ENCODE peak calls at places on chromosomes 5 and 9, in nine cellular contexts. One of them, this sample, is unnamed.

GRCh38 chr5:142544946-142545652 is 140.8 kb downstream of the FGF1 start:
- DNase-seq in foreskin fibroblast: peak
- DNase-seq in GM12864: no peak
- DNase-seq in PC-9: no peak
- DNase-seq in AG04450: no peak
- DNase-seq in heart right ventricle: no peak
- DNase-seq in cardiac muscle cell: peak
- DNase-seq in astrocyte of the spinal cord: peak
- DNase-seq in BE2C: no peak
- DNase-seq in this sample: peak

GRCh38 chr5:150777685-150778084 is 872 bp upstream of the SMIM3 start:
- DNase-seq in astrocyte of the spinal cord: no peak
- DNase-seq in BE2C: no peak
- DNase-seq in heart right ventricle: no peak
- DNase-seq in PC-9: no peak
- DNase-seq in foreskin fibroblast: peak
- DNase-seq in GM12864: no peak
- DNase-seq in cardiac muscle cell: no peak
- DNase-seq in AG04450: no peak
- DNase-seq in this sample: no peak

GRCh38 chr5:181160144-181160754 is 12.9 kb downstream of the OR2V2 start:
- DNase-seq in foreskin fibroblast: peak
- DNase-seq in heart right ventricle: peak
- DNase-seq in AG04450: no peak
- DNase-seq in cardiac muscle cell: peak
- DNase-seq in GM12864: no peak
- DNase-seq in BE2C: peak
- DNase-seq in astrocyte of the spinal cord: peak
- DNase-seq in PC-9: peak
- DNase-seq in this sample: peak

GRCh38 chr9:38374847-38375571 is 17.5 kb upstream of the ALDH1B1 start:
- DNase-seq in astrocyte of the spinal cord: no peak
- DNase-seq in PC-9: no peak
- DNase-seq in AG04450: no peak
- DNase-seq in heart right ventricle: no peak
- DNase-seq in GM12864: no peak
- DNase-seq in cardiac muscle cell: no peak
- DNase-seq in foreskin fibroblast: no peak
- DNase-seq in BE2C: no peak
- DNase-seq in this sample: no peak

GRCh38 chr5:51104556-51104955 is 278.7 kb upstream of the ISL1 start:
- DNase-seq in astrocyte of the spinal cord: no peak
- DNase-seq in BE2C: no peak
- DNase-seq in heart right ventricle: no peak
- DNase-seq in foreskin fibroblast: no peak
- DNase-seq in GM12864: no peak
- DNase-seq in AG04450: no peak
- DNase-seq in PC-9: no peak
- DNase-seq in cardiac muscle cell: no peak
- DNase-seq in this sample: no peak

GRCh38 chr5:109324351-109324750 is 85.4 kb downstream of the PJA2 start:
- DNase-seq in AG04450: no peak
- DNase-seq in cardiac muscle cell: no peak
- DNase-seq in astrocyte of the spinal cord: no peak
- DNase-seq in BE2C: no peak
- DNase-seq in GM12864: no peak
- DNase-seq in heart right ventricle: no peak
- DNase-seq in foreskin fibroblast: no peak
- DNase-seq in PC-9: no peak
- DNase-seq in this sample: no peak

GRCh38 chr5:151665584-151665982 is 21.1 kb downstream of the SPARC start:
- DNase-seq in GM12864: no peak
- DNase-seq in heart right ventricle: no peak
- DNase-seq in AG04450: no peak
- DNase-seq in PC-9: no peak
- DNase-seq in cardiac muscle cell: peak
- DNase-seq in astrocyte of the spinal cord: no peak
- DNase-seq in BE2C: no peak
- DNase-seq in foreskin fibroblast: peak
- DNase-seq in this sample: no peak

GRCh38 chr5:170571885-170572284 is 68.1 kb downstream of the KCNIP1 start:
- DNase-seq in BE2C: no peak
- DNase-seq in foreskin fibroblast: no peak
- DNase-seq in AG04450: no peak
- DNase-seq in heart right ventricle: no peak
- DNase-seq in PC-9: no peak
- DNase-seq in cardiac muscle cell: no peak
- DNase-seq in GM12864: no peak
- DNase-seq in astrocyte of the spinal cord: no peak
- DNase-seq in this sample: no peak

GRCh38 chr9:92385953-92386352 is 18.4 kb downstream of the OGN start:
- DNase-seq in foreskin fibroblast: peak
- DNase-seq in heart right ventricle: no peak
- DNase-seq in BE2C: no peak
- DNase-seq in cardiac muscle cell: no peak
- DNase-seq in AG04450: no peak
- DNase-seq in astrocyte of the spinal cord: no peak
- DNase-seq in GM12864: no peak
- DNase-seq in PC-9: no peak
- DNase-seq in this sample: peak

GRCh38 chr5:123881791-123882244 is 369.8 kb downstream of the CSNK1G3 start:
- DNase-seq in PC-9: no peak
- DNase-seq in astrocyte of the spinal cord: peak
- DNase-seq in cardiac muscle cell: peak
- DNase-seq in GM12864: no peak
- DNase-seq in foreskin fibroblast: peak
- DNase-seq in heart right ventricle: no peak
- DNase-seq in BE2C: no peak
- DNase-seq in AG04450: no peak
- DNase-seq in this sample: peak

GRCh38 chr9:1721219-1721618 is 293.9 kb upstream of the SMARCA2 start:
- DNase-seq in PC-9: no peak
- DNase-seq in foreskin fibroblast: no peak
- DNase-seq in heart right ventricle: no peak
- DNase-seq in astrocyte of the spinal cord: no peak
- DNase-seq in GM12864: no peak
- DNase-seq in cardiac muscle cell: no peak
- DNase-seq in BE2C: no peak
- DNase-seq in AG04450: no peak
- DNase-seq in this sample: no peak

GRCh38 chr9:117744856-117745389 is 40.7 kb downstream of the TLR4 start:
- DNase-seq in BE2C: no peak
- DNase-seq in heart right ventricle: peak
- DNase-seq in cardiac muscle cell: peak
- DNase-seq in GM12864: no peak
- DNase-seq in AG04450: no peak
- DNase-seq in PC-9: no peak
- DNase-seq in astrocyte of the spinal cord: peak
- DNase-seq in foreskin fibroblast: peak
- DNase-seq in this sample: peak

GRCh38 chr5:157538311-157538710 is 37.3 kb downstream of the ADAM19 start:
- DNase-seq in BE2C: no peak
- DNase-seq in PC-9: no peak
- DNase-seq in heart right ventricle: no peak
- DNase-seq in cardiac muscle cell: no peak
- DNase-seq in foreskin fibroblast: no peak
- DNase-seq in AG04450: no peak
- DNase-seq in GM12864: no peak
- DNase-seq in astrocyte of the spinal cord: no peak
- DNase-seq in this sample: no peak

GRCh38 chr5:88502179-88503064 is 233.8 kb upstream of the TMEM161B start:
- DNase-seq in foreskin fibroblast: peak
- DNase-seq in BE2C: no peak
- DNase-seq in PC-9: no peak
- DNase-seq in cardiac muscle cell: peak
- DNase-seq in astrocyte of the spinal cord: peak
- DNase-seq in AG04450: no peak
- DNase-seq in GM12864: peak
- DNase-seq in heart right ventricle: no peak
- DNase-seq in this sample: peak

GRCh38 chr5:149399775-149400174 is 20.7 kb upstream of the IL17B start:
- DNase-seq in BE2C: no peak
- DNase-seq in astrocyte of the spinal cord: no peak
- DNase-seq in cardiac muscle cell: peak
- DNase-seq in foreskin fibroblast: peak
- DNase-seq in GM12864: no peak
- DNase-seq in AG04450: no peak
- DNase-seq in heart right ventricle: no peak
- DNase-seq in PC-9: no peak
- DNase-seq in this sample: no peak

GRCh38 chr9:77935974-77936373 is 95.6 kb downstream of the GNAQ start:
- DNase-seq in heart right ventricle: no peak
- DNase-seq in GM12864: no peak
- DNase-seq in AG04450: no peak
- DNase-seq in BE2C: no peak
- DNase-seq in PC-9: no peak
- DNase-seq in astrocyte of the spinal cord: no peak
- DNase-seq in foreskin fibroblast: no peak
- DNase-seq in cardiac muscle cell: no peak
- DNase-seq in this sample: no peak
- H3K4me3 ChIP-seq in heart right ventricle: no peak
- H3K4me3 ChIP-seq in GM12864: no peak
- H3K4me3 ChIP-seq in AG04450: no peak
- H3K4me3 ChIP-seq in BE2C: no peak
- H3K4me3 ChIP-seq in PC-9: no peak
- H3K4me3 ChIP-seq in astrocyte of the spinal cord: no peak
- H3K4me3 ChIP-seq in foreskin fibroblast: no peak
- H3K4me3 ChIP-seq in cardiac muscle cell: no peak
- H3K4me3 ChIP-seq in this sample: no peak

GRCh38 chr5:14266171-14266570 is 123.0 kb downstream of the TRIO start:
- DNase-seq in BE2C: no peak
- DNase-seq in GM12864: no peak
- DNase-seq in cardiac muscle cell: no peak
- DNase-seq in AG04450: no peak
- DNase-seq in PC-9: no peak
- DNase-seq in foreskin fibroblast: no peak
- DNase-seq in heart right ventricle: no peak
- DNase-seq in astrocyte of the spinal cord: no peak
- DNase-seq in this sample: no peak

GRCh38 chr5:14266686-14267085 is 123.5 kb downstream of the TRIO start:
- DNase-seq in foreskin fibroblast: no peak
- DNase-seq in heart right ventricle: no peak
- DNase-seq in PC-9: no peak
- DNase-seq in BE2C: no peak
- DNase-seq in GM12864: no peak
- DNase-seq in AG04450: no peak
- DNase-seq in astrocyte of the spinal cord: no peak
- DNase-seq in cardiac muscle cell: peak
- DNase-seq in this sample: peak

GRCh38 chr5:14267166-14267838 is 124.2 kb downstream of the TRIO start:
- DNase-seq in GM12864: no peak
- DNase-seq in PC-9: peak
- DNase-seq in cardiac muscle cell: peak
- DNase-seq in BE2C: no peak
- DNase-seq in heart right ventricle: no peak
- DNase-seq in foreskin fibroblast: no peak
- DNase-seq in AG04450: no peak
- DNase-seq in astrocyte of the spinal cord: no peak
- DNase-seq in this sample: no peak

GRCh38 chr5:14264605-14265316 is 121.6 kb downstream of the TRIO start:
- DNase-seq in BE2C: peak
- DNase-seq in GM12864: no peak
- DNase-seq in astrocyte of the spinal cord: peak
- DNase-seq in AG04450: peak
- DNase-seq in PC-9: peak
- DNase-seq in heart right ventricle: peak
- DNase-seq in cardiac muscle cell: peak
- DNase-seq in foreskin fibroblast: peak
- DNase-seq in this sample: peak

GRCh38 chr5:14265574-14265973 is 122.4 kb downstream of the TRIO start:
- DNase-seq in astrocyte of the spinal cord: peak
- DNase-seq in BE2C: no peak
- DNase-seq in cardiac muscle cell: peak
- DNase-seq in heart right ventricle: no peak
- DNase-seq in AG04450: peak
- DNase-seq in foreskin fibroblast: peak
- DNase-seq in GM12864: no peak
- DNase-seq in PC-9: peak
- DNase-seq in this sample: peak
- TF ChIP-seq CTCF in astrocyte of the spinal cord: no peak
- TF ChIP-seq CTCF in BE2C: no peak
- TF ChIP-seq CTCF in cardiac muscle cell: no peak
- TF ChIP-seq CTCF in heart right ventricle: no peak
- TF ChIP-seq CTCF in AG04450: no peak
- TF ChIP-seq CTCF in foreskin fibroblast: no peak
- TF ChIP-seq CTCF in GM12864: no peak
- TF ChIP-seq CTCF in PC-9: no peak
- TF ChIP-seq CTCF in this sample: no peak

DNA sequence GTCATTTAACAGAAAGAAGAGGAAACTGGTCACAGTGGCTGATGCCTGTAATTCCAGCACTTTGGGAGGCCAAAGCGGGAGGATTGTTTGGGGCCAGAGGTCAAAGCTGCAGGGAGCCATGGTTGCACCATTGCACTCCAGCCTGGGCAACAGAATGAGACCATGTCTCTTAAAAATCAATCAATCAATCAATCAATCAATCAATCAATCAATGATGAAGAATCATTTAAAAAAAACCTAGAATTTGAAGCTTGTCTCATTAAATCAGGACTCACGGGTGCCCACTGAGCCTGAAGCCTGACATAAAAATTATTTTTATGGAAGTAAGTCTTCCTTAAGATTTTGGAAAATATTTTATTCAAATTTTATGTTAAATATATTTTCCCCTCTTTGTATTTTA is 43.9 kb downstream of the BNIP1 start:
- DNase-seq in cardiac muscle cell: no peak
- DNase-seq in heart right ventricle: no peak
- DNase-seq in AG04450: no peak
- DNase-seq in BE2C: no peak
- DNase-seq in PC-9: no peak
- DNase-seq in foreskin fibroblast: no peak
- DNase-seq in astrocyte of the spinal cord: no peak
- DNase-seq in GM12864: no peak
- DNase-seq in this sample: no peak
- H3K4me3 ChIP-seq in cardiac muscle cell: no peak
- H3K4me3 ChIP-seq in heart right ventricle: no peak
- H3K4me3 ChIP-seq in AG04450: no peak
- H3K4me3 ChIP-seq in BE2C: no peak
- H3K4me3 ChIP-seq in PC-9: no peak
- H3K4me3 ChIP-seq in foreskin fibroblast: no peak
- H3K4me3 ChIP-seq in astrocyte of the spinal cord: no peak
- H3K4me3 ChIP-seq in GM12864: no peak
- H3K4me3 ChIP-seq in this sample: no peak

DNA sequence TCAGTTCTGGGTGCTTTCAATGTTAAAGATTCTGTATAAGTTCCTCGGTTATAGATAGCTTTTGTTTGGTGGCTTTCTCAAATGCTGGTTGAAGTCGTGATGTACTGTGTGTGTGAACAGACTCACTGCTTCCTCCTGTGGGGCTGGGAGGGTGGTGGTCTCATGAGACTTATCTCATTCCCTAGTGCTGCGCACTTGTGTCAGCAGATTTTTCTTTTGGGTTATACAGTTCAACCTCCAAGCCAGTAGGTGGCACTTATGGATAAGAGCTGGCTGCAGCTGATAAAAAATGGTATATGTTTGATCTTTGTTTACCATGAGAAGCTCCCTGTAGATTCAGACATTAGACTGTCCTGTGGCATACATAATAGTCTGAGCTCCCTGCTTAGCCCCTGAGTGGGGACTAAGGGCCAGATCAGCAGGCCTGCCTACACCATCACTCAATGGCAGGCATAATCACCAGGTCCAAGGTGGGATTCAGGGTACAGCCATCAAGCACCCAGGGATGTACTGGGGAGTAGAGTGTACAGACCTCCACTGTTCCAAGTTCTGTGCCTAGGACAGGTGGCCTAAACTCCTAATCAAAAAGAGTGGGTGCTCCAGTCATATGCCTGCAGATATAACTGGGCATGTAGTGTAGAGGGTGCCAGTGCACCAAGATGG is 174.2 kb downstream of the OXCT1 start:
- DNase-seq in heart right ventricle: no peak
- DNase-seq in AG04450: no peak
- DNase-seq in foreskin fibroblast: peak
- DNase-seq in PC-9: no peak
- DNase-seq in cardiac muscle cell: peak
- DNase-seq in astrocyte of the spinal cord: no peak
- DNase-seq in BE2C: peak
- DNase-seq in GM12864: no peak
- DNase-seq in this sample: peak
- TF ChIP-seq CTCF in heart right ventricle: peak
- TF ChIP-seq CTCF in AG04450: peak
- TF ChIP-seq CTCF in foreskin fibroblast: peak
- TF ChIP-seq CTCF in PC-9: peak
- TF ChIP-seq CTCF in cardiac muscle cell: peak
- TF ChIP-seq CTCF in astrocyte of the spinal cord: peak
- TF ChIP-seq CTCF in BE2C: peak
- TF ChIP-seq CTCF in GM12864: peak
- TF ChIP-seq CTCF in this sample: peak